ENCODE peak calls at places on chromosome 18, in ten cellular contexts. H is endothelial cell, L is BE2C, S is type B pancreatic cell, I is nephron progenitor cell, P is fibroblast of pulmonary artery, M is brain microvascular endothelial cell, E is Calu3, G is fibroblast of lung, O is heart left ventricle. D is an unnamed sample.

GRCh38 chr18:72910045-72910444 is 42.3 kb upstream of the NETO1 start:
- DNase-seq in H (no peak), L (no peak), S (no peak), I (no peak), P (no peak), M (peak), E (no peak), G (no peak), O (no peak), D (no peak)

GRCh38 chr18:1253825-1254224 is 349.2 kb downstream of the ADCYAP1 start:
- DNase-seq in H (no peak), L (no peak), S (no peak), I (no peak), P (no peak), M (no peak), E (no peak), G (no peak), O (no peak), D (no peak)

GRCh38 chr18:79523221-79523737 is 127.5 kb downstream of the NFATC1 start:
- DNase-seq in H (no peak), L (no peak), S (no peak), I (no peak), P (no peak), M (no peak), E (no peak), G (no peak), O (no peak), D (no peak)

GRCh38 chr18:48264508-48264907 is 144.7 kb downstream of the ZBTB7C start:
- DNase-seq in H (no peak), L (peak), S (no peak), I (no peak), P (no peak), M (no peak), E (no peak), G (no peak), O (no peak), D (no peak)

GRCh38 chr18:73793386-73793785 is 354.2 kb downstream of the FBXO15 start:
- DNase-seq in H (no peak), L (no peak), S (no peak), I (no peak), P (peak), M (peak), E (no peak), G (no peak), O (no peak), D (no peak)

GRCh38 chr18:26941608-26942007 is 76.1 kb upstream of the AQP4 start:
- DNase-seq in H (no peak), L (no peak), S (no peak), I (no peak), P (no peak), M (no peak), E (no peak), G (no peak), O (no peak), D (no peak)

GRCh38 chr18:79374408-79375171 is 21.1 kb upstream of the NFATC1 start:
- DNase-seq in H (no peak), L (no peak), S (no peak), I (no peak), P (no peak), M (no peak), E (no peak), G (no peak), O (peak), D (no peak)

GRCh38 chr18:79093986-79094385 is 24.8 kb downstream of the ATP9B start:
- DNase-seq in H (no peak), L (no peak), S (no peak), I (no peak), P (no peak), M (no peak), E (no peak), G (no peak), O (no peak), D (no peak)

GRCh38 chr18:61953161-61953560 is 60.4 kb upstream of the RNF152 start:
- DNase-seq in H (no peak), L (no peak), S (no peak), I (no peak), P (no peak), M (no peak), E (no peak), G (no peak), O (no peak), D (no peak)

GRCh38 chr18:24138884-24139616 is at the start of gene CABYR:
- DNase-seq in H (peak), L (peak), S (peak), I (peak), P (peak), M (peak), E (peak), G (peak), O (peak), D (peak)

GRCh38 chr18:9531791-9532410 is 56.6 kb downstream of the RALBP1 start:
- DNase-seq in H (no peak), L (no peak), S (no peak), I (no peak), P (no peak), M (peak), E (no peak), G (no peak), O (no peak), D (no peak)

GRCh38 chr18:13548944-13549878 is 177.1 kb downstream of the FAM210A start:
- DNase-seq in H (no peak), L (no peak), S (no peak), I (no peak), P (no peak), M (no peak), E (no peak), G (no peak), O (no peak), D (no peak)

GRCh38 chr18:56661414-56662101 is 10.4 kb downstream of the WDR7 start:
- DNase-seq in H (no peak), L (no peak), S (no peak), I (no peak), P (no peak), M (no peak), E (no peak), G (peak), O (no peak), D (no peak)

GRCh38 chr18:59200787-59201186 is 19.2 kb upstream of the GRP start:
- DNase-seq in H (no peak), L (no peak), S (no peak), I (no peak), P (no peak), M (no peak), E (no peak), G (no peak), O (no peak), D (no peak)

GRCh38 chr18:33745396-33745795 is 167.4 kb downstream of the ASXL3 start:
- DNase-seq in H (no peak), L (no peak), S (no peak), I (no peak), P (no peak), M (no peak), E (no peak), G (no peak), O (no peak), D (no peak)

GRCh38 chr18:11548940-11549551 is 60.4 kb upstream of the SLC35G4 start:
- DNase-seq in H (no peak), L (no peak), S (no peak), I (no peak), P (no peak), M (no peak), E (no peak), G (no peak), O (no peak), D (no peak)
- TF ChIP-seq CTCF in H (peak), L (no peak), S (peak), I (no peak), P (no peak), M (peak), E (no peak), G (no peak), O (no peak), D (peak)

DNA sequence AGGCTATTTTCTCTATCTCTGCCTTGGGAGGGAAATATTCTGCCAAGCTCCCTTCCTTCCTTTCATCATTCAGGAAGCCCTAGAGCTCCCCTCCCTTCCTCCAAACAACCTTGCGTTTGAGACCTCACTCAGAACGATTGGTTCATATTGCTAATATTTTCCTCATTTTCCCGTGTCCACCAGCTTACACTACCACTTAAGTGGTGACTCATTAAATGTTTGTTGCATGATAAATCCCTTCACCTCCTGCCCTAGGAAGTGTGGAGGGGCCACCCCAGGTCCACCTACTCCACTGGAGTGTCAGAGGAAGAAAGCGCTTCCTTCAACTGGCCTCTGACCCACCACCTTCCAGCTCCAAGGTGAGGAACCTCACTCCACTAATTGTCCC is 2.3 kb upstream of the LPIN2 start:
- DNase-seq in H (no peak), L (no peak), S (no peak), I (no peak), P (peak), M (peak), E (peak), G (peak), O (no peak), D (no peak)
- TF ChIP-seq CTCF in H (no peak), L (no peak), S (no peak), I (no peak), P (no peak), M (no peak), E (no peak), G (no peak), O (no peak), D (no peak)

GRCh38 chr18:75240433-75240832 is 29.8 kb downstream of the TSHZ1 start:
- DNase-seq in H (no peak), L (no peak), S (no peak), I (no peak), P (no peak), M (no peak), E (no peak), G (no peak), O (no peak), D (no peak)
- TF ChIP-seq CTCF in H (no peak), L (no peak), S (no peak), I (no peak), P (no peak), M (no peak), E (no peak), G (no peak), O (no peak), D (no peak)

DNA sequence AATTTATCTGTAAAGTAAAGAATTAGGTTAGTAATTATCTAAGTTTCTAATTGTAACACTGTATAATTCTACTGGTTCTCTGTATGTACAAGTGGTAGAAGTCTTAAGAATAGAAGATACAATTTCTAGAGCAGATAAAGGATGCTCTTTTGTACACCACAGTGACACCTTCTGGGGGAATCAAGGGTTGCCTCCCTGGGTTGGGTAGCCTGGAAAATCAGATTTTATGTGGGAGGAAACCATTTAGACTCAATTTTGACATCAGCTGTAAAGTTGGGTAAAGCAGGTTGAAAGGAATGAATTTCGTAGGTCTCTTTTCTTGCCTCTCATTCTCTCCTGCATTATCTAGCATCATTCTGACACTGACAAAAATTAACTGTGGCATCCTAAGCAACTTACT is 354.8 kb downstream of the DCC start:
- DNase-seq in H (peak), L (no peak), S (no peak), I (peak), P (peak), M (peak), E (peak), G (peak), O (no peak), D (peak)
- TF ChIP-seq CTCF in H (no peak), L (peak), S (peak), I (peak), P (peak), M (peak), E (no peak), G (no peak), O (no peak), D (peak)

GRCh38 chr18:54173250-54173649 is 51.2 kb downstream of the MBD2 start:
- DNase-seq in H (no peak), L (no peak), S (no peak), I (no peak), P (no peak), M (no peak), E (no peak), G (no peak), O (no peak), D (no peak)

GRCh38 chr18:54169710-54170403 is 54.6 kb downstream of the MBD2 start:
- DNase-seq in H (no peak), L (no peak), S (no peak), I (no peak), P (no peak), M (no peak), E (no peak), G (no peak), O (no peak), D (no peak)

GRCh38 chr18:54173980-54174611 is 50.4 kb downstream of the MBD2 start:
- DNase-seq in H (no peak), L (no peak), S (no peak), I (no peak), P (no peak), M (no peak), E (no peak), G (no peak), O (no peak), D (no peak)
- TF ChIP-seq CTCF in H (no peak), L (no peak), S (no peak), I (no peak), P (no peak), M (no peak), E (no peak), G (no peak), O (no peak), D (no peak)

DNA sequence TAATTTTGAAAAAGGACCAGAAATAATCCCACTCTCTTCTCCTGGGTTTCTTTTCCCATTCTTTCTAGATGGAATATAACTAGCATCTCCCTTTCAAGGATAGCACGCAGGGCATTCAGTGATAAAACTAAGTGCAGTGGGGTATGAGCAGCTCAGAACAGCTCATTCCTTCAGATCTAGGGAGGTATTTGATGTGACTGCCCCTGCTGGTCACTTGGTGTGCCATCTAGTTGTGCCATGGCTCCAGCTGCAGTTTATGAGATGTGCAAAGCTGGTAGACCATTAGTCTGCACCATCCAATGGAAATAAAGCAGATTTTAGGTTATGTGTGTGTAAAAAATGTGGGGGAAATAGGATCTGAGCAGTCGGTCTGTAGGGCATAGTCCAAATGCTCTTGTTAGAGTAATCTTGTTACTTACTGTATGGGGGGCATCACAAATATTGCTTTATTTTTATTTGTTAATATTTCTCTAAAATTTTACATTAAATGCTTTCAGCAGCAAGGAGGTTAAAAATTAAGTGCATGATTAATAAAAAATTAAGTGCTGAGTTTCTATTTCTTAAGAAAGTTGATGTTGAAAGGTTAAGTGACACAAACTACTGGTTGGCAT is 38.9 kb downstream of the CTAGE1 start:
- DNase-seq in H (peak), L (peak), S (no peak), I (no peak), P (peak), M (peak), E (peak), G (peak), O (no peak), D (peak)
- TF ChIP-seq CTCF in H (peak), L (peak), S (peak), I (peak), P (peak), M (peak), E (peak), G (peak), O (peak), D (peak)

GRCh38 chr18:8011906-8012305 is 444.8 kb downstream of the PTPRM start:
- DNase-seq in H (no peak), L (no peak), S (no peak), I (no peak), P (no peak), M (no peak), E (peak), G (no peak), O (no peak), D (no peak)
- TF ChIP-seq CTCF in H (no peak), L (peak), S (no peak), I (no peak), P (no peak), M (no peak), E (no peak), G (no peak), O (no peak), D (no peak)

DNA sequence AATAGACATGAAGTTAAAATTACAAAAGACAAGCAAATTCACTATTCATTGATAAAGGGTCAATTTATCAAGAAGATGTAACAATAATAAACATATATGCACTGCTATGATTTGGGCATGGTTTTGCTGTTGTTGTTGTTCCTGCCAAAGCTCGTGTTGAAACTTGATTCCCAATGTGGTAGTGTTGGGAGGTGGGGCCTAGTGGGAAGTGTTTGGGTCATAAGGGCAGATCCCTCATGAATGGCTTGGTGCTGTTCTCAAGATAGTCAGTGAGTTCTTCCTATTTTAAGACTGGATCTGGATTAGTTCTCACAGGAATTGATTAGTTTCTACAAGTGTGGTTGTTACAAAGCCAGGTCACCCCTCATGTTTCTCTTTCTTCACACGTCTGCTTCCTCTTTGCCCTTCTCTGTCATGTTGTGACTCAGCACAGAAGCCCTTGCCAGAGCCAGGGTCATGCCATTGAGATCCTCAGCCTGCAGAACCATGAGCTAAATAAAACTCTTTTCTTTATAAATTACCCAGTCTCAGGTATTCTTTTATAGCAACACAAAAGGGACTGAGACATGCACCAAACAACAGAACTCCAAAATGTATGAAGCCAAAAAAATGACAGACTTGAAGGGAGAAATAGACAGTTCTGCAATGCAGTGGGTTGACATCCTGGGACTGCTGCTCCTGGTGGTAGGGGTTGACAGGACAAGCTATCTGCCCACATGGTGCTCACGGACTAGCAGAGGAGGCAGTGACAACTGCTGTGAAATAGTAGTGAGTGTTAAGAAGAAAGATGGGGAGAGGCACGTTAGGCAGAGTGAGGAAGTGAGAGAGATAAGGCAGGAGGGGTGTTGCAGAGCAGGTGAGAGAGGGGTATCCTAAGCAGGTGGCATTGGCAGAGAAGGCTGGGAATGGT is 18.6 kb upstream of the SKA1 start:
- DNase-seq in H (no peak), L (no peak), S (no peak), I (no peak), P (peak), M (peak), E (peak), G (no peak), O (no peak), D (no peak)
- TF ChIP-seq CTCF in H (no peak), L (no peak), S (no peak), I (no peak), P (peak), M (peak), E (no peak), G (no peak), O (no peak), D (no peak)

DNA sequence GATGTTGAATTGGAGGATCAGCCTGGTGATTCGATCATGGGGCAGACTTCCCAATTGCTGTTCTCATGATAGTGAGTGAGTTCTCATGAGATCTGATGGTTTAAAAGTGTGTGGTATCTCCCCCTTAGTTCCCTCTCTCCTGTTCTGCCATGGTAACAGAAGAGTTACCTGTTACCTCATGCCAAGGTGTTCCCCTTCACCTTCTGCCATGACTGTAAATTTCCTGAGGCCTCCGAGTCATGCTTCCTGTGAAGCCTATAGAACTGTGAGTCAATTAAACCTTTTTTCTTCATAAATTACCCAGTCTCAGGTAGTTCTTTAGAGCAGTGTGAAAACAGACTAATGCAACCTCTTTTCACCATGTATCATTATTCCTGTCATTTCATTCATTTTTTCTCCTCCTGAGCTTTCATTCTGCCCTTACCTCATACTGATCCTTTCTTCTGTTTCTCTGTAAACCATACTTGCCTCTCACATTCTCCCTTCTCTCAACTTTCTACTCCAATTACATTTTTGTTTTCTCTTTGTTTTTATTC is 22.0 kb downstream of the STARD6 start:
- DNase-seq in H (no peak), L (no peak), S (no peak), I (no peak), P (no peak), M (no peak), E (no peak), G (no peak), O (no peak), D (no peak)
- TF ChIP-seq CTCF in H (no peak), L (no peak), S (no peak), I (no peak), P (no peak), M (no peak), E (no peak), G (no peak), O (no peak), D (no peak)

DNA sequence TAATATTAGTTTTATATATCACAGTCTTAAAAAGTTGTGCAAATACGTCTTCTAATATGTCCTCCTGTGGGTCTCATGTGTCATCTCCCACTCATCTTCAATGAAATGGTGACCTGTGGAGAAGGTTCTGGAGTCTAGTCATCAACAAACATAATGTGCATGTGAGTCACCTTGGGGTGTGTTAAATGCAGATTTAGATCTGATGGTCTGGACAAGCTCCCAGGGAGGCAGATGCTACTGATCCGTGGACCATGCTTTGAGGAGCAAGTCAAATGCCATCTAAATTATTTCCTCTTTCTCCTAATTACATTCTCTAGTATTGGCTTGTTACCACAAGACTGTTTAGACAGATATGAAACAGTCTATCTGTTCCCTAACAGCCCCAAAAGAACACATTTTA is 210.9 kb downstream of the CD226 start:
- DNase-seq in H (no peak), L (no peak), S (no peak), I (no peak), P (no peak), M (no peak), E (no peak), G (no peak), O (no peak), D (no peak)
- TF ChIP-seq CTCF in H (no peak), L (no peak), S (no peak), I (no peak), P (no peak), M (no peak), E (no peak), G (no peak), O (no peak), D (no peak)